ENCODE peak calls at places on chromosomes 6 and 20, in six cellular contexts. G is AG20443, Q is amygdala, A is DMS53, E is T47D, C is upper lobe of right lung. F is an unnamed sample.

GRCh38 chr6:90610671-90611542 is 24.0 kb upstream of the MAP3K7 start:
- DNase-seq in A (peak), Q (peak), G (peak), C (peak), E (peak), F (peak)

GRCh38 chr6:101909376-101909775 is 515.9 kb downstream of the GRIK2 start:
- DNase-seq in A (no peak), G (no peak), E (no peak), Q (no peak), C (no peak), F (no peak)

GRCh38 chr6:152399409-152399808 is 237.8 kb downstream of the SYNE1 start:
- DNase-seq in E (no peak), C (peak), A (no peak), G (peak), Q (no peak), F (no peak)

GRCh38 chr6:24581084-24581669 is 64.8 kb downstream of the KIAA0319 start:
- DNase-seq in C (peak), E (peak), A (peak), G (peak), Q (peak), F (peak)

GRCh38 chr6:24927234-24927955 is 8.4 kb downstream of the RIPOR2 start:
- DNase-seq in E (no peak), G (no peak), Q (no peak), A (no peak), C (no peak), F (no peak)

GRCh38 chr6:156954191-156954590 is 177.0 kb downstream of the ARID1B start:
- DNase-seq in C (no peak), G (no peak), Q (no peak), A (no peak), E (no peak), F (no peak)

GRCh38 chr20:32356935-32357868 is 929 bp upstream of the ASXL1 start:
- DNase-seq in C (no peak), Q (no peak), A (peak), G (peak), E (no peak), F (no peak)

GRCh38 chr6:168210239-168211107 is 109.1 kb downstream of the DACT2 start:
- DNase-seq in E (no peak), G (no peak), C (no peak), A (no peak), Q (no peak), F (peak)

GRCh38 chr6:53734473-53735299 is 60.1 kb upstream of the LRRC1 start:
- DNase-seq in G (peak), E (no peak), A (peak), C (no peak), Q (no peak), F (no peak)

GRCh38 chr6:121764493-121764892 is 329.0 kb downstream of the GJA1 start:
- DNase-seq in Q (no peak), C (no peak), E (no peak), G (no peak), A (no peak), F (no peak)

GRCh38 chr6:55916188-55916587 is 40.8 kb upstream of the BMP5 start:
- DNase-seq in A (no peak), Q (no peak), G (no peak), C (no peak), E (no peak), F (no peak)

GRCh38 chr20:63230800-63231268 is 4.9 kb upstream of the BIRC7 start:
- DNase-seq in G (peak), C (no peak), A (peak), E (no peak), Q (no peak), F (peak)

GRCh38 chr6:4209201-4209600 is 73.8 kb upstream of the ECI2 start:
- DNase-seq in C (no peak), G (no peak), A (no peak), E (no peak), Q (no peak), F (no peak)

GRCh38 chr20:33419140-33419974 is 18.0 kb upstream of the CDK5RAP1 start:
- DNase-seq in Q (no peak), G (no peak), A (no peak), C (no peak), E (no peak), F (no peak)

GRCh38 chr6:76612818-76613452 is 540.5 kb upstream of the IMPG1 start:
- DNase-seq in Q (no peak), E (no peak), C (no peak), G (no peak), A (no peak), F (no peak)

GRCh38 chr6:37483917-37484785 is 15.5 kb downstream of the CCDC167 start:
- DNase-seq in A (peak), G (peak), Q (peak), E (peak), C (peak), F (peak)

GRCh38 chr6:141258516-141258915 is 874.2 kb upstream of the GJE1 start:
- DNase-seq in Q (no peak), G (no peak), A (no peak), C (no peak), E (no peak), F (no peak)

GRCh38 chr6:135129139-135129867 is 51.8 kb upstream of the MYB start:
- DNase-seq in C (no peak), G (no peak), A (no peak), Q (no peak), E (no peak), F (no peak)

GRCh38 chr6:142374965-142375733 is 73.3 kb downstream of the ADGRG6 start:
- DNase-seq in G (peak), A (peak), C (no peak), E (no peak), Q (no peak), F (no peak)

GRCh38 chr20:32762754-32763201 is 593 bp downstream of the DNMT3B start:
- DNase-seq in A (peak), Q (no peak), E (peak), G (peak), C (no peak), F (no peak)

GRCh38 chr20:42779216-42779615 is 410.5 kb downstream of the PTPRT start:
- DNase-seq in C (no peak), Q (no peak), A (no peak), G (no peak), E (no peak), F (no peak)

GRCh38 chr6:87909849-87910248 is 137.8 kb upstream of the SPACA1 start:
- DNase-seq in E (no peak), Q (no peak), C (no peak), A (no peak), G (peak), F (no peak)

GRCh38 chr6:87772597-87773530 is 70.8 kb upstream of the AKIRIN2 start:
- DNase-seq in G (no peak), C (no peak), E (no peak), A (peak), Q (no peak), F (no peak)

GRCh38 chr6:77857421-77857820 is 204.6 kb downstream of the MEI4 start:
- DNase-seq in G (no peak), A (no peak), C (no peak), Q (no peak), E (no peak), F (no peak)

GRCh38 chr20:31675828-31676533 is 38.3 kb downstream of the COX4I2 start:
- DNase-seq in A (no peak), E (no peak), G (no peak), C (no peak), Q (peak), F (no peak)

GRCh38 chr6:32883789-32884188 is 29.8 kb downstream of the PSMB9 start:
- DNase-seq in E (no peak), Q (no peak), A (no peak), G (peak), C (peak), F (no peak)

GRCh38 chr6:167095888-167096287 is 27.0 kb upstream of the CCR6 start:
- DNase-seq in E (no peak), G (no peak), C (no peak), A (no peak), Q (no peak), F (no peak)

GRCh38 chr6:90110971-90111370 is 185.7 kb downstream of the BACH2 start:
- DNase-seq in A (no peak), G (no peak), E (no peak), Q (no peak), C (no peak), F (no peak)

GRCh38 chr20:23106271-23106851 is 20.2 kb upstream of the CD93 start:
- DNase-seq in Q (no peak), A (peak), G (no peak), E (no peak), C (peak), F (no peak)

GRCh38 chr6:168305863-168306262 is 13.7 kb downstream of the DACT2 start:
- DNase-seq in A (no peak), G (no peak), C (no peak), E (no peak), Q (no peak), F (no peak)

GRCh38 chr20:63023836-63024571 is 17.2 kb upstream of the BHLHE23 start:
- DNase-seq in G (no peak), Q (no peak), C (peak), E (no peak), A (no peak), F (no peak)

GRCh38 chr20:2756056-2756611 is 44.3 kb downstream of the CPXM1 start:
- DNase-seq in A (peak), E (peak), C (no peak), G (peak), Q (no peak), F (peak)

GRCh38 chr20:42754713-42755112 is 435.0 kb downstream of the PTPRT start:
- DNase-seq in C (peak), Q (no peak), A (no peak), G (no peak), E (no peak), F (no peak)

GRCh38 chr6:36033935-36034334 is 6.3 kb downstream of the MAPK14 start:
- DNase-seq in E (no peak), G (no peak), A (no peak), C (no peak), Q (no peak), F (no peak)

GRCh38 chr20:61455508-61456215 is 203.6 kb downstream of the CDH4 start:
- DNase-seq in A (no peak), G (no peak), E (no peak), C (no peak), Q (no peak), F (no peak)

F was measured in sciatic nerve.